ENCODE peak calls at places on chromosomes 13 and 19, in seven cellular contexts. A is AG04450, N is head of caudate nucleus, J is lower leg skin, S is brain microvascular endothelial cell, Q is NCI-H1694 treated with DMSO at 0.1 percent for 48 hours, B is activated T-helper 1 cell treated with Interleukin-2 at 50 U/mL for 16 hours. E is an unnamed sample.

GRCh38 chr13:114313061-114313860 is 1.0 kb upstream of the CHAMP1 start:
- DNase-seq in N (no peak), Q (no peak), J (no peak), S (no peak), B (no peak), A (no peak), E (no peak)

GRCh38 chr19:14113762-14114414 is 3.7 kb downstream of the PRKACA start:
- DNase-seq in A (no peak), J (no peak), Q (no peak), N (no peak), S (no peak), B (no peak), E (no peak)

GRCh38 chr13:52345631-52346251 is 60.2 kb downstream of the THSD1 start:
- DNase-seq in Q (no peak), N (no peak), J (no peak), A (no peak), S (no peak), B (no peak), E (no peak)

GRCh38 chr19:10998045-10998533 is 37.3 kb downstream of the SMARCA4 start:
- DNase-seq in A (no peak), B (no peak), S (peak), J (no peak), Q (no peak), N (no peak), E (no peak)

GRCh38 chr13:31543190-31543589 is 196.1 kb upstream of the RXFP2 start:
- DNase-seq in S (no peak), A (no peak), B (no peak), Q (no peak), N (no peak), J (no peak), E (no peak)

GRCh38 chr13:19864018-19864338 is 529 bp upstream of the ZMYM5 start:
- DNase-seq in A (no peak), S (peak), N (peak), Q (peak), B (peak), J (peak), E (peak)

GRCh38 chr19:38193445-38193844 is 30.6 kb downstream of the DPF1 start:
- DNase-seq in Q (no peak), N (no peak), S (no peak), J (no peak), A (no peak), B (no peak), E (no peak)

GRCh38 chr13:114044486-114044885 is 70.6 kb upstream of the C13orf46 start:
- DNase-seq in J (no peak), Q (no peak), B (no peak), S (no peak), A (no peak), N (no peak), E (no peak)

GRCh38 chr13:110062077-110062776 is 244.7 kb downstream of the COL4A1 start:
- DNase-seq in Q (no peak), N (no peak), S (no peak), A (no peak), J (no peak), B (no peak), E (no peak)

GRCh38 chr13:73754727-73755292 is 379.4 kb downstream of the KLF12 start:
- DNase-seq in Q (peak), N (peak), B (no peak), S (peak), J (no peak), A (peak), E (no peak)

GRCh38 chr13:38463047-38463446 is 113.4 kb downstream of the UFM1 start:
- DNase-seq in N (no peak), S (no peak), B (no peak), A (no peak), J (no peak), Q (no peak), E (no peak)

GRCh38 chr19:34172661-34173144 is 399 bp downstream of the LSM14A start:
- DNase-seq in J (no peak), N (peak), A (no peak), Q (peak), B (peak), S (peak), E (no peak)

GRCh38 chr13:30382836-30383525 is 39.3 kb upstream of the UBE2L5 start:
- DNase-seq in S (no peak), Q (no peak), N (no peak), J (peak), B (no peak), A (no peak), E (no peak)

GRCh38 chr13:45925151-45925550 is 73.6 kb upstream of the SIAH3 start:
- DNase-seq in J (no peak), N (no peak), S (peak), B (no peak), A (no peak), Q (no peak), E (no peak)

GRCh38 chr13:33069365-33069764 is 53.1 kb downstream of the KL start:
- DNase-seq in Q (peak), B (no peak), A (no peak), S (no peak), J (no peak), N (no peak), E (no peak)

GRCh38 chr19:41255171-41255570 is 9.0 kb upstream of the HNRNPUL1 start:
- DNase-seq in S (no peak), B (no peak), Q (no peak), N (no peak), A (no peak), J (no peak), E (no peak)

E was measured in RWPE2.